ENCODE peak calls at places on chromosomes 7 and 10, in five cellular contexts. C is NCI-H510A treated with DMSO at 0.1 percent for 48 hours, G is T follicular helper cell, V is hepatocyte, D is GM20000. R is an unnamed sample.

GRCh38 chr7:47657126-47657525 is 75.2 kb upstream of the TNS3 start:
- DNase-seq in C (no peak), G (no peak), V (no peak), D (no peak), R (no peak)

GRCh38 chr7:140314571-140315480 is 83.5 kb downstream of the SLC37A3 start:
- DNase-seq in C (no peak), G (no peak), V (no peak), D (no peak), R (peak; percentile 24)

GRCh38 chr10:4315529-4315928 is 510.5 kb upstream of the AKR1E2 start:
- DNase-seq in C (no peak), G (no peak), V (no peak), D (no peak), R (peak; percentile 86)

GRCh38 chr10:132713421-132714095 is 72.4 kb downstream of the NKX6-2 start:
- DNase-seq in C (no peak), G (no peak), V (no peak), D (no peak), R (no peak)

GRCh38 chr7:149820622-149821190 is 17.5 kb upstream of the ZNF862 start:
- DNase-seq in C (no peak), G (no peak), V (no peak), D (no peak), R (no peak)

GRCh38 chr7:108347616-108348015 is 108.6 kb downstream of the NRCAM start:
- DNase-seq in C (no peak), G (no peak), V (peak; percentile 54), D (no peak), R (peak; percentile 63)

GRCh38 chr10:93376372-93377296 is 105.5 kb downstream of the MYOF start:
- DNase-seq in C (peak; percentile 92), G (peak; percentile 22), V (peak; percentile 87), D (peak; percentile 71), R (peak; percentile 90)

GRCh38 chr7:14720792-14721191 is 181.8 kb downstream of the DGKB start:
- DNase-seq in C (no peak), G (no peak), V (no peak), D (no peak), R (peak; percentile 77)

GRCh38 chr7:128172151-128172550 is 68.9 kb upstream of the LEP start:
- DNase-seq in C (peak; percentile 19), G (no peak), V (no peak), D (no peak), R (no peak)

GRCh38 chr10:75568721-75569120 is 137.3 kb downstream of the LRMDA start:
- DNase-seq in C (no peak), G (no peak), V (no peak), D (no peak), R (peak; percentile 11)

GRCh38 chr10:8375137-8375536 is 320.6 kb downstream of the GATA3 start:
- DNase-seq in C (no peak), G (no peak), V (no peak), D (no peak), R (no peak)

GRCh38 chr10:1048349-1048731 is 579 bp downstream of the IDI1 start:
- DNase-seq in C (no peak), G (peak; percentile 65), V (no peak), D (no peak), R (peak; percentile 52)

GRCh38 chr7:41886257-41886905 is 183.5 kb upstream of the INHBA start:
- DNase-seq in C (no peak), G (no peak), V (peak; percentile 63), D (no peak), R (peak; percentile 98)

GRCh38 chr7:102009628-102010027 is 192.2 kb downstream of the CUX1 start:
- DNase-seq in C (no peak), G (no peak), V (peak; percentile 53), D (no peak), R (no peak)

GRCh38 chr7:1562611-1563051 is 6.6 kb upstream of the TMEM184A start:
- DNase-seq in C (no peak), G (no peak), V (no peak), D (no peak), R (no peak)

GRCh38 chr10:103967433-103968142 is 648 bp downstream of the SLK start:
- DNase-seq in C (peak; percentile 45), G (no peak), V (peak; percentile 70), D (peak; percentile 78), R (peak; percentile 30)

GRCh38 chr7:134669388-134669787 is 22.7 kb downstream of the BPGM start:
- DNase-seq in C (no peak), G (no peak), V (no peak), D (no peak), R (no peak)

GRCh38 chr10:10782603-10783002 is 235.1 kb upstream of the CELF2 start:
- DNase-seq in C (no peak), G (no peak), V (no peak), D (no peak), R (peak; percentile 67)

GRCh38 chr10:84424731-84425165 is 96.4 kb downstream of the CCSER2 start:
- DNase-seq in C (no peak), G (no peak), V (peak; percentile 68), D (peak; percentile 6), R (peak; percentile 96)

GRCh38 chr10:112953075-112953501 is 3.0 kb downstream of the TCF7L2 start:
- DNase-seq in C (no peak), G (no peak), V (peak; percentile 50), D (no peak), R (no peak)

GRCh38 chr7:47950714-47951113 is 2.4 kb upstream of the PKD1L1 start:
- DNase-seq in C (no peak), G (no peak), V (peak; percentile 34), D (no peak), R (no peak)

GRCh38 chr10:490256-490655 is 199.2 kb downstream of the DIP2C start:
- DNase-seq in C (no peak), G (no peak), V (no peak), D (no peak), R (peak; percentile 93)

GRCh38 chr7:320297-320696 is 30.3 kb downstream of the FOXL3 start:
- DNase-seq in C (no peak), G (no peak), V (no peak), D (no peak), R (no peak)

GRCh38 chr7:90958669-90959068 is 305.6 kb upstream of the FZD1 start:
- DNase-seq in C (no peak), G (no peak), V (no peak), D (no peak), R (peak; percentile 82)

GRCh38 chr10:132363921-132364593 is 32.1 kb downstream of the LRRC27 start:
- DNase-seq in C (no peak), G (no peak), V (peak; percentile 90), D (no peak), R (peak; percentile 26)

GRCh38 chr7:92832623-92833023 is 3.8 kb downstream of the CDK6 start:
- DNase-seq in C (no peak), G (no peak), V (no peak), D (no peak), R (no peak)

GRCh38 chr10:124939290-124939689 is 2.6 kb upstream of the ZRANB1 start:
- DNase-seq in C (no peak), G (no peak), V (no peak), D (no peak), R (no peak)

GRCh38 chr10:75236178-75236825 is 545 bp upstream of the COMTD1 start:
- DNase-seq in C (no peak), G (no peak), V (no peak), D (no peak), R (no peak)

GRCh38 chr10:96556003-96556402 is 30.8 kb downstream of the TM9SF3 start:
- DNase-seq in C (peak; percentile 25), G (no peak), V (peak; percentile 20), D (no peak), R (peak; percentile 20)

GRCh38 chr10:125038637-125039036 is 96.7 kb downstream of the ZRANB1 start:
- DNase-seq in C (no peak), G (no peak), V (no peak), D (no peak), R (no peak)

GRCh38 chr10:79385804-79386531 is 38.7 kb downstream of the PPIF start:
- DNase-seq in C (no peak), G (no peak), V (no peak), D (peak; percentile 13), R (no peak)

GRCh38 chr10:43854042-43854441 is 205.4 kb upstream of the ZNF32 start:
- DNase-seq in C (no peak), G (no peak), V (peak; percentile 30), D (no peak), R (peak; percentile 61)

GRCh38 chr10:29084908-29085307 is 204.0 kb upstream of the LYZL1 start:
- DNase-seq in C (no peak), G (no peak), V (no peak), D (no peak), R (no peak)

GRCh38 chr7:44367475-44368030 is 42.2 kb upstream of the CAMK2B start:
- DNase-seq in C (no peak), G (no peak), V (no peak), D (no peak), R (no peak)

GRCh38 chr10:86868353-86868752 is 89.1 kb downstream of the MMRN2 start:
- DNase-seq in C (no peak), G (no peak), V (peak; percentile 80), D (no peak), R (no peak)